ENCODE peak calls at places on chromosomes 16 and 17, in six cellular contexts. One of them, this sample, is unnamed.

GRCh38 chr16:56608876-56609462 is 585 bp downstream of the MT2A start:
- DNase-seq in GM12878: no peak
- DNase-seq in K562: no peak
- DNase-seq in HepG2: no peak
- DNase-seq in H1: no peak
- DNase-seq in GM12891: no peak
- DNase-seq in this sample: no peak

GRCh38 chr16:85718153-85718477 is 29.4 kb upstream of the GINS2 start:
- DNase-seq in HepG2: no peak
- DNase-seq in GM12878: no peak
- DNase-seq in K562: no peak
- DNase-seq in H1: no peak
- DNase-seq in GM12891: no peak
- DNase-seq in this sample: no peak

GRCh38 chr17:67386965-67387551 is 10.0 kb downstream of the PITPNC1 start:
- DNase-seq in H1: peak
- DNase-seq in GM12891: no peak
- DNase-seq in GM12878: no peak
- DNase-seq in K562: peak
- DNase-seq in HepG2: peak
- DNase-seq in this sample: no peak

GRCh38 chr16:89448656-89449055 is 41.7 kb downstream of the ANKRD11 start:
- DNase-seq in GM12891: no peak
- DNase-seq in GM12878: no peak
- DNase-seq in HepG2: no peak
- DNase-seq in K562: no peak
- DNase-seq in H1: no peak
- DNase-seq in this sample: no peak

GRCh38 chr16:30903002-30903401 is 6.6 kb downstream of the CTF1 start:
- DNase-seq in H1: no peak
- DNase-seq in HepG2: no peak
- DNase-seq in GM12878: no peak
- DNase-seq in GM12891: no peak
- DNase-seq in K562: peak
- DNase-seq in this sample: no peak

GRCh38 chr16:84356591-84357116 is 11.7 kb upstream of the ATP2C2 start:
- DNase-seq in H1: no peak
- DNase-seq in HepG2: peak
- DNase-seq in GM12891: no peak
- DNase-seq in GM12878: no peak
- DNase-seq in K562: no peak
- DNase-seq in this sample: no peak

GRCh38 chr16:3528406-3528805 is 27.6 kb downstream of the CLUAP1 start:
- DNase-seq in GM12891: no peak
- DNase-seq in GM12878: no peak
- DNase-seq in H1: no peak
- DNase-seq in HepG2: no peak
- DNase-seq in K562: no peak
- DNase-seq in this sample: no peak

GRCh38 chr17:9893606-9894005 is 11.5 kb downstream of the RCVRN start:
- DNase-seq in K562: no peak
- DNase-seq in GM12891: no peak
- DNase-seq in H1: no peak
- DNase-seq in GM12878: no peak
- DNase-seq in HepG2: no peak
- DNase-seq in this sample: no peak

GRCh38 chr17:68346448-68346847 is 55.2 kb downstream of the ARSG start:
- DNase-seq in HepG2: no peak
- DNase-seq in H1: no peak
- DNase-seq in GM12891: peak
- DNase-seq in K562: no peak
- DNase-seq in GM12878: peak
- DNase-seq in this sample: peak

GRCh38 chr17:35170968-35171771 is 23.0 kb downstream of the SLC35G3 start:
- DNase-seq in K562: no peak
- DNase-seq in HepG2: no peak
- DNase-seq in GM12878: no peak
- DNase-seq in GM12891: peak
- DNase-seq in H1: no peak
- DNase-seq in this sample: no peak

GRCh38 chr17:73710095-73710592 is 65.9 kb upstream of the SDK2 start:
- DNase-seq in GM12891: peak
- DNase-seq in HepG2: peak
- DNase-seq in GM12878: peak
- DNase-seq in H1: peak
- DNase-seq in K562: peak
- DNase-seq in this sample: peak
- TF ChIP-seq TAF1 in GM12891: no peak
- TF ChIP-seq TAF1 in HepG2: no peak
- TF ChIP-seq TAF1 in GM12878: no peak
- TF ChIP-seq TAF1 in H1: no peak
- TF ChIP-seq TAF1 in K562: no peak
- TF ChIP-seq TAF1 in this sample: no peak

GRCh38 chr16:73157861-73158260 is 109.9 kb upstream of the ZFHX3 start:
- DNase-seq in K562: no peak
- DNase-seq in HepG2: no peak
- DNase-seq in GM12878: no peak
- DNase-seq in H1: no peak
- DNase-seq in GM12891: no peak
- DNase-seq in this sample: no peak

GRCh38 chr16:73152731-73153130 is 104.8 kb upstream of the ZFHX3 start:
- DNase-seq in H1: peak
- DNase-seq in K562: no peak
- DNase-seq in HepG2: peak
- DNase-seq in GM12878: no peak
- DNase-seq in GM12891: no peak
- DNase-seq in this sample: no peak

GRCh38 chr16:73150790-73151189 is 102.9 kb upstream of the ZFHX3 start:
- DNase-seq in K562: no peak
- DNase-seq in GM12878: no peak
- DNase-seq in HepG2: no peak
- DNase-seq in H1: no peak
- DNase-seq in GM12891: no peak
- DNase-seq in this sample: no peak

GRCh38 chr16:73151225-73151624 is 103.3 kb upstream of the ZFHX3 start:
- DNase-seq in HepG2: no peak
- DNase-seq in GM12878: no peak
- DNase-seq in K562: no peak
- DNase-seq in GM12891: no peak
- DNase-seq in H1: no peak
- DNase-seq in this sample: no peak

GRCh38 chr16:73154063-73154870 is 106.3 kb upstream of the ZFHX3 start:
- DNase-seq in GM12878: no peak
- DNase-seq in H1: no peak
- DNase-seq in K562: no peak
- DNase-seq in GM12891: no peak
- DNase-seq in HepG2: no peak
- DNase-seq in this sample: no peak
- TF ChIP-seq POLR2AphosphoS5 in GM12878: no peak
- TF ChIP-seq POLR2AphosphoS5 in H1: no peak
- TF ChIP-seq POLR2AphosphoS5 in K562: no peak
- TF ChIP-seq POLR2AphosphoS5 in GM12891: no peak
- TF ChIP-seq POLR2AphosphoS5 in HepG2: no peak
- TF ChIP-seq POLR2AphosphoS5 in this sample: no peak

DNA sequence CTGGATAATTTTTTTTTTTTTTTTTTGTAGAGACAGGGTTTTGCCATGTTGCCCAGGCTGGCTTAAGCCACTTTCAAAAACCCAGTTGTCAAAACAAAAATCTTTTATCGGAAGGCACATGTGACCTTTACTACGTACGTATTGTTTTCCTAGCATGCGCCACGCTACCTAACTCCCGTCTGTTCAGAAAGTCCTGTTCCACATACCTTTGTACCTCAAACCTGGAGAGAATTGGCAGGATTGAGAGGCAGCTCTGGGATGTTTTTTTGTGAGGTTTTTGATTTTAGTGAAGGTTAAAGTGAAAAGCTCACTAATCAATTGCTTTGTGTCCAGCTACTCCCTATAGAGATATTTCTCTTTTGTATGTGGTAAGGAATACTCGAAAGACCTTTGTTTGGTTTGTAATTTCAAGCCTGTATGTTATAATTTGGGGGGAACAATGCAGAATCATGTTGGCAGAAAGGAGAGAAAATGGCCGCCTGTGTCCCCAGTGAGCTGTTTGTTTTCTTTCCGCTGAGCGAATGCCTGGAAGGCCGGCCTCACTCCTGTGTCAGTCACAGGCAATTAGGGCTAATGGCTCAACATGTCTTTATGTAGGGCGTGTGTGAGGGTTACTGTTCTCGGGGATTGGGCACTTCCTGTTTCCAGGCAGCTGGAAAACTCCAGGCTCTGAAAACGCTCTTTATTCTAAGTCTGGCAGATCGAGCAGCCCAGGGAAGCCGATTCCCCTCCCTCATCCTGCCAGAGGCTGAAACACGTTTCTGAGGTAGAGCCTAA is 60.8 kb upstream of the CLEC18A start:
- DNase-seq in GM12891: no peak
- DNase-seq in K562: no peak
- DNase-seq in HepG2: no peak
- DNase-seq in H1: no peak
- DNase-seq in GM12878: no peak
- DNase-seq in this sample: no peak
- TF ChIP-seq POLR2A in GM12891: no peak
- TF ChIP-seq POLR2A in K562: no peak
- TF ChIP-seq POLR2A in HepG2: no peak
- TF ChIP-seq POLR2A in H1: no peak
- TF ChIP-seq POLR2A in GM12878: no peak
- TF ChIP-seq POLR2A in this sample: no peak

GRCh38 chr17:74637265-74637664 is 13.7 kb upstream of the CD300E start:
- DNase-seq in GM12891: no peak
- DNase-seq in HepG2: no peak
- DNase-seq in GM12878: no peak
- DNase-seq in K562: no peak
- DNase-seq in H1: no peak
- DNase-seq in this sample: no peak
- TF ChIP-seq TAF1 in GM12891: no peak
- TF ChIP-seq TAF1 in HepG2: no peak
- TF ChIP-seq TAF1 in GM12878: no peak
- TF ChIP-seq TAF1 in K562: no peak
- TF ChIP-seq TAF1 in H1: no peak
- TF ChIP-seq TAF1 in this sample: no peak

DNA sequence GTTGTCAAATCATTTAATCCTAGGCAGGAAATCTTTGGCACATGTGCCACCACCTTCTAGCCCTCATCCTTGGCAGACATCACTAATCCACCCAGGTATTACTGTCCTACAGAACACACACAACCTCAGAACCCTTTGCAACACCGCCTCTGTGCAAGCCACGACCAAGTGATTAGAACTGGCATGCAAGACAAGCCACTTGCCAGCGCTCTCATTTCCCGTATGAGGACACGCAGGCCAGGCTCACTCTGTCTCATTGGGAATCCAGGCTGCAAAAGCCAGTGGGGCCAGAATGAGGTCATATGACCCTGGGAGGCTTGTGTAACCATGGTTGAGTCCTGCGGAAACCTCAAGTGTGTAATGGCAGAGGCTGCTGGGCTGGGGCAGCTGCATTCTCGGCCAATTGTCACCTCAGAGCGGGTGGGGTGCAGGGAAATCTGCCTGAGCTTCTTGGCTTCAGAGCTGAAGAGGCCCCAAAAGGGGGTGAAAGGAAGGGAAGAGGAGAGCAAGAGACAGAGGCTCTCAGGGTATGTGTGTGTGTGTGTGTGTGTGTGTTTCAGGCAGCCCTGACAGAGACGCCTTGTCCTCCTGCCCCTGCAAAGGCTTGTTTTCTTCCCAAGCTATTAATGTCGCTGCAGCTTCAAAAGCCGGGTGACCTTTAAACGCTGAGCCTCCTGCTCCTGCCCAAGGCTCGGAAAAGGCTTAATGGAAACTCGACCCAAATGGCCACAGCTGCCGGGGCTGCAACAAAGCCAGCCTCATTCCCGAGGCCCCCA is 43.2 kb upstream of the MRPS23 start:
- DNase-seq in GM12891: no peak
- DNase-seq in K562: no peak
- DNase-seq in HepG2: peak
- DNase-seq in GM12878: no peak
- DNase-seq in H1: peak
- DNase-seq in this sample: no peak
- TF ChIP-seq POLR2AphosphoS5 in GM12891: no peak
- TF ChIP-seq POLR2AphosphoS5 in K562: no peak
- TF ChIP-seq POLR2AphosphoS5 in HepG2: peak
- TF ChIP-seq POLR2AphosphoS5 in GM12878: no peak
- TF ChIP-seq POLR2AphosphoS5 in H1: no peak
- TF ChIP-seq POLR2AphosphoS5 in this sample: no peak

This sample was measured in GM12892.